ENCODE peak calls at places on chromosome 15, in six cellular contexts. M is H1, Q is IMR-90, A is H9, S is neuronal stem cell, V is trophoblast cell. P is an unnamed sample.

GRCh38 chr15:77076325-77076915 is 5.5 kb upstream of the TSPAN3 start:
- DNase-seq in V (no peak), M (no peak), A (no peak), S (no peak), Q (no peak), P (no peak)

GRCh38 chr15:94297543-94297942 is 66.2 kb downstream of the MCTP2 start:
- DNase-seq in M (no peak), A (no peak), S (no peak), Q (no peak), V (peak; percentile 10), P (peak; percentile 39)

GRCh38 chr15:37106490-37107001 is 6.2 kb upstream of the MEIS2 start:
- DNase-seq in S (peak; percentile 69), M (no peak), Q (peak; percentile 24), A (peak; percentile 74), V (no peak), P (peak; percentile 68)

GRCh38 chr15:89034305-89034704 is 54.0 kb upstream of the ABHD2 start:
- DNase-seq in S (no peak), M (no peak), A (no peak), Q (peak; percentile 36), V (no peak), P (no peak)

GRCh38 chr15:77840962-77841361 is 208.2 kb upstream of the LINGO1 start:
- DNase-seq in Q (peak; percentile 80), V (no peak), A (peak; percentile 27), M (no peak), S (no peak), P (peak; percentile 33)

GRCh38 chr15:91867581-91868026 is 14.1 kb downstream of the SLCO3A1 start:
- DNase-seq in Q (peak; percentile 87), A (peak; percentile 73), S (no peak), M (no peak), V (peak; percentile 97), P (peak; percentile 62)

GRCh38 chr15:47885921-47886320 is 168.6 kb downstream of the SEMA6D start:
- DNase-seq in V (no peak), A (no peak), M (no peak), Q (peak; percentile 28), S (no peak), P (peak; percentile 86)

GRCh38 chr15:69457304-69458280 is 5.0 kb downstream of the RPLP1 start:
- DNase-seq in Q (peak; percentile 34), V (no peak), S (no peak), M (no peak), A (no peak), P (peak; percentile 51)

GRCh38 chr15:101063212-101063611 is 144.1 kb downstream of the LRRK1 start:
- DNase-seq in S (no peak), M (no peak), Q (no peak), A (peak; percentile 31), V (no peak), P (no peak)

GRCh38 chr15:41897327-41897726 is 3.5 kb upstream of the SPTBN5 start:
- DNase-seq in V (no peak), M (no peak), Q (no peak), A (no peak), S (no peak), P (no peak)

GRCh38 chr15:87401986-87402385 is 854.6 kb downstream of the NTRK3 start:
- DNase-seq in Q (no peak), V (no peak), A (peak; percentile 32), S (no peak), M (no peak), P (no peak)

GRCh38 chr15:33211409-33211808 is 16.9 kb upstream of the FMN1 start:
- DNase-seq in Q (no peak), M (no peak), S (no peak), A (no peak), V (no peak), P (peak; percentile 5)

GRCh38 chr15:36896949-36897348 is 203.4 kb downstream of the MEIS2 start:
- DNase-seq in M (no peak), A (no peak), V (no peak), Q (no peak), S (no peak), P (no peak)

GRCh38 chr15:62360286-62360685 is 195.2 kb upstream of the C2CD4B start:
- DNase-seq in S (no peak), Q (peak; percentile 4), V (no peak), A (no peak), M (no peak), P (no peak)

GRCh38 chr15:93040288-93041158 is 48.5 kb downstream of the RGMA start:
- DNase-seq in V (no peak), Q (no peak), S (no peak), M (no peak), A (no peak), P (no peak)

GRCh38 chr15:85289677-85290365 is 90.6 kb upstream of the AKAP13 start:
- DNase-seq in Q (peak; percentile 31), V (no peak), S (no peak), M (no peak), A (no peak), P (peak; percentile 44)

GRCh38 chr15:85404922-85405293 is 24.5 kb downstream of the AKAP13 start:
- DNase-seq in M (no peak), V (no peak), A (no peak), S (peak; percentile 27), Q (peak; percentile 53), P (peak; percentile 48)

GRCh38 chr15:61819386-61819785 is 240.9 kb downstream of the VPS13C start:
- DNase-seq in A (no peak), V (no peak), M (no peak), S (no peak), Q (no peak), P (no peak)

GRCh38 chr15:99213187-99213811 is 36.1 kb downstream of the TTC23 start:
- DNase-seq in A (peak; percentile 36), S (peak; percentile 42), M (peak; percentile 19), V (peak; percentile 43), Q (peak; percentile 67), P (peak; percentile 76)

GRCh38 chr15:47339800-47340575 is 377.3 kb upstream of the SEMA6D start:
- DNase-seq in A (no peak), M (no peak), Q (peak; percentile 2), S (no peak), V (peak; percentile 81), P (peak; percentile 67)

GRCh38 chr15:70722266-70723123 is 40.9 kb downstream of the UACA start:
- DNase-seq in M (no peak), S (no peak), Q (peak; percentile 74), V (no peak), A (no peak), P (peak; percentile 63)

GRCh38 chr15:96089396-96090058 is 241.0 kb upstream of the NR2F2 start:
- DNase-seq in V (no peak), A (no peak), Q (no peak), S (peak; percentile 8), M (no peak), P (no peak)

GRCh38 chr15:89502867-89503595 is 6.6 kb upstream of the RHCG start:
- DNase-seq in S (no peak), M (no peak), A (peak; percentile 17), V (peak; percentile 77), Q (no peak), P (no peak)

GRCh38 chr15:78242128-78242527 is 7.8 kb upstream of the ACSBG1 start:
- DNase-seq in M (no peak), Q (no peak), A (peak; percentile 64), V (no peak), S (peak; percentile 12), P (peak; percentile 37)

GRCh38 chr15:55909036-55909811 is 84.2 kb downstream of the NEDD4 start:
- DNase-seq in S (no peak), V (no peak), M (no peak), Q (peak; percentile 70), A (no peak), P (peak; percentile 57)

GRCh38 chr15:77527164-77527778 is 105.4 kb downstream of the LINGO1 start:
- DNase-seq in V (peak; percentile 85), A (peak; percentile 76), M (no peak), S (no peak), Q (peak; percentile 79), P (peak; percentile 93)

GRCh38 chr15:81962438-81962837 is 83.4 kb downstream of the MEX3B start:
- DNase-seq in M (no peak), V (no peak), S (no peak), Q (no peak), A (no peak), P (no peak)

GRCh38 chr15:31151301-31152233 is 50.0 kb upstream of the TRPM1 start:
- DNase-seq in S (no peak), Q (no peak), M (no peak), A (no peak), V (no peak), P (no peak)

GRCh38 chr15:31155136-31155535 is 53.6 kb upstream of the TRPM1 start:
- DNase-seq in V (no peak), M (no peak), S (no peak), A (no peak), Q (no peak), P (no peak)

GRCh38 chr15:31150732-31151212 is 49.2 kb upstream of the TRPM1 start:
- DNase-seq in S (peak; percentile 76), A (peak; percentile 64), V (peak; percentile 59), M (peak; percentile 41), Q (no peak), P (no peak)

GRCh38 chr15:31156226-31156625 is 54.7 kb upstream of the TRPM1 start:
- DNase-seq in V (no peak), M (no peak), Q (no peak), S (no peak), A (no peak), P (no peak)

GRCh38 chr15:31153531-31153930 is 52.0 kb upstream of the TRPM1 start:
- DNase-seq in M (no peak), V (peak; percentile 34), S (no peak), Q (no peak), A (no peak), P (no peak)
- H3K4ac ChIP-seq in M (no peak overlapping the region), V (no peak overlapping the region), S (no peak overlapping the region), Q (no peak overlapping the region), A (no peak overlapping the region), P (no peak overlapping the region)

GRCh38 chr15:40452296-40453090 is 11.7 kb downstream of the BAHD1 start:
- DNase-seq in S (no peak), V (no peak), M (no peak), A (no peak), Q (no peak), P (no peak)
- H3K4me2 ChIP-seq in S (no peak overlapping the region), V (no peak overlapping the region), M (peak overlapping the region; percentile 31), A (no peak overlapping the region), Q (no peak overlapping the region), P (no peak overlapping the region)

GRCh38 chr15:65029736-65030208 is 333 bp upstream of the MTFMT start:
- DNase-seq in Q (no peak), M (no peak), V (no peak), A (no peak), S (no peak), P (no peak)

GRCh38 chr15:65033659-65034269 is 4.3 kb upstream of the MTFMT start:
- DNase-seq in M (no peak), V (no peak), Q (peak; percentile 66), A (no peak), S (no peak), P (peak; percentile 71)

GRCh38 chr15:65028921-65029735 is at the start of gene MTFMT:
- DNase-seq in M (no peak), A (peak; percentile 89), Q (peak; percentile 68), V (peak; percentile 74), S (peak; percentile 83), P (peak; percentile 80)

GRCh38 chr15:65034719-65035118 is 5.3 kb upstream of the MTFMT start:
- DNase-seq in A (no peak), S (no peak), V (no peak), M (no peak), Q (no peak), P (no peak)

GRCh38 chr15:65032823-65033537 is 3.5 kb upstream of the MTFMT start:
- DNase-seq in S (peak; percentile 69), V (peak; percentile 60), M (peak; percentile 70), A (peak; percentile 94), Q (peak; percentile 61), P (peak; percentile 84)
- H2AFZ ChIP-seq in S (peak overlapping the region; percentile 72), V (no peak overlapping the region), M (peak overlapping the region; percentile 11), A (no peak overlapping the region), Q (peak overlapping the region; percentile 70), P (no peak overlapping the region)

GRCh38 chr15:73695773-73696640 is 11.8 kb downstream of the CD276 start:
- DNase-seq in S (no peak), M (no peak), Q (no peak), A (no peak), V (no peak), P (no peak)
- H3K4ac ChIP-seq in S (no peak overlapping the region), M (no peak overlapping the region), Q (peak overlapping the region; percentile 73), A (no peak overlapping the region), V (peak overlapping the region; percentile 37), P (peak overlapping the region; percentile 90)